ENCODE peak calls at places on chromosomes 7 and 10, in six cellular contexts. Y, F, G, B, E and X are unnamed samples. For H3K4me1, the result is how much of the 10 kb centered on the place peaks cover.

GRCh38 chr7:18177815-18178660 is 150.4 kb upstream of the PRPS1L1 start:
- DNase-seq in G (no peak), Y (no peak), E (no peak), B (no peak), F (peak), X (no peak)

GRCh38 chr7:22759721-22760120 is 32.7 kb downstream of the IL6 start:
- DNase-seq in E (no peak), F (peak), Y (no peak), B (no peak), G (no peak), X (no peak)

GRCh38 chr7:25752967-25753791 is 398.8 kb upstream of the NFE2L3 start:
- DNase-seq in F (no peak), Y (peak), G (no peak), B (no peak), E (no peak), X (peak)

GRCh38 chr7:901388-902154 is 25.2 kb downstream of the GET4 start:
- DNase-seq in E (peak), Y (peak), F (peak), G (peak), B (peak), X (peak)

GRCh38 chr7:137986252-137987010 is 15.5 kb downstream of the CREB3L2 start:
- DNase-seq in Y (no peak), F (peak), G (no peak), E (no peak), B (peak), X (no peak)

GRCh38 chr10:121217331-121217730 is 366.2 kb downstream of the WDR11 start:
- DNase-seq in F (no peak), G (no peak), E (no peak), B (no peak), Y (no peak), X (no peak)

GRCh38 chr7:36487756-36488336 is 98.2 kb downstream of the ANLN start:
- DNase-seq in G (peak), F (peak), Y (peak), B (no peak), E (no peak), X (no peak)

GRCh38 chr10:66980276-66980675 is 54.4 kb downstream of the LRRTM3 start:
- DNase-seq in E (no peak), B (no peak), G (no peak), Y (no peak), F (no peak), X (no peak)

GRCh38 chr10:13660545-13660920 is 73.8 kb downstream of the PRPF18 start:
- DNase-seq in Y (no peak), B (no peak), F (no peak), G (no peak), E (no peak), X (no peak)

GRCh38 chr7:125599387-125599786 is 669.8 kb upstream of the POT1 start:
- DNase-seq in G (no peak), E (no peak), F (no peak), B (no peak), Y (peak), X (no peak)

GRCh38 chr10:48620719-48621118 is 15.8 kb upstream of the ARHGAP22 start:
- DNase-seq in B (no peak), G (no peak), E (no peak), Y (no peak), F (no peak), X (no peak)

GRCh38 chr7:67809586-67809985 is 813.0 kb downstream of the TYW1 start:
- DNase-seq in B (no peak), F (no peak), E (no peak), Y (no peak), G (no peak), X (no peak)

GRCh38 chr10:132518572-132519381 is 18.8 kb upstream of the INPP5A start:
- DNase-seq in E (peak), G (peak), F (no peak), Y (peak), B (peak), X (peak)

GRCh38 chr10:34853357-34853756 is 38.3 kb upstream of the PARD3 start:
- DNase-seq in B (no peak), E (no peak), F (no peak), G (no peak), Y (no peak), X (no peak)

GRCh38 chr7:84248267-84248666 is 53.7 kb upstream of the SEMA3A start:
- DNase-seq in B (no peak), Y (no peak), E (no peak), F (peak), G (no peak), X (no peak)

GRCh38 chr7:98870071-98870651 is 347 bp upstream of the TMEM130 start:
- DNase-seq in E (peak), B (peak), F (peak), Y (peak), G (peak), X (peak)

GRCh38 chr7:157007470-157008066 is 2.9 kb downstream of the MNX1 start:
- DNase-seq in B (no peak), E (no peak), F (no peak), G (peak), Y (peak), X (peak)

GRCh38 chr7:157004839-157005455 is 5.5 kb downstream of the MNX1 start:
- DNase-seq in F (no peak), E (no peak), Y (no peak), B (no peak), G (peak), X (peak)

GRCh38 chr7:157006829-157007469 is 3.5 kb downstream of the MNX1 start:
- DNase-seq in E (no peak), Y (no peak), B (no peak), G (peak), F (no peak), X (no peak)

GRCh38 chr7:157005456-157006204 is 4.8 kb downstream of the MNX1 start:
- DNase-seq in G (peak), E (no peak), F (no peak), B (no peak), Y (peak), X (no peak)

DNA sequence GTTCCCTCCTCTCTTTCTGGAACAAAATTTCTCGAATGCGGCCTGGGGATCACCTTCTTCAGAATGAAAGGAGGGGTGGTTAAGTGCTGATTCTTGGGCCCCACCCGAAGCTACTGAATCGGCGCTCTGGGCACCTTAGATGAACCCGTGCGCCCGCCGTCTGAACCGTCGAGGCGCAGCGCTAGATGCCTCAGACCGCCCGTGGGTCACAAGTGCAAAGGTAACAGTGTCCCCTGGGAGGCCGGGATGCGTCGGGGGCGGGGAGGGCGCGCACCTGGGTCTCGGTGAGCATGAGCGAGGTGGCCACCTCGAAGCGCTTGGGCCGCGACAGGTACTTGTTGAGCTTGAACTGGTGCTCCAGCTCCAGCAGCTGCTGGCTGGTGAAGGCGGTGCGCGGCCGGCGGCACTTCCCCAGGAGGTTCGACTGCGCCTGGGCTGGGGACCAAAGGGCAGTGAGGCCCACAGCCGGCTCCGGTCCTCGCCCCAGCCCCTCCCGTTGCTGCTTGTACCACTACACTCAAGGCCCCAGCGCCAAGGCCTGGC is 4.2 kb downstream of the MNX1 start:
- DNase-seq in B (no peak), G (peak), E (no peak), Y (peak), F (no peak), X (no peak)
- H3K4me1 ChIP-seq in B (under half), G (under half), E (under half), Y (under half), F (under half), X (half or more)

DNA sequence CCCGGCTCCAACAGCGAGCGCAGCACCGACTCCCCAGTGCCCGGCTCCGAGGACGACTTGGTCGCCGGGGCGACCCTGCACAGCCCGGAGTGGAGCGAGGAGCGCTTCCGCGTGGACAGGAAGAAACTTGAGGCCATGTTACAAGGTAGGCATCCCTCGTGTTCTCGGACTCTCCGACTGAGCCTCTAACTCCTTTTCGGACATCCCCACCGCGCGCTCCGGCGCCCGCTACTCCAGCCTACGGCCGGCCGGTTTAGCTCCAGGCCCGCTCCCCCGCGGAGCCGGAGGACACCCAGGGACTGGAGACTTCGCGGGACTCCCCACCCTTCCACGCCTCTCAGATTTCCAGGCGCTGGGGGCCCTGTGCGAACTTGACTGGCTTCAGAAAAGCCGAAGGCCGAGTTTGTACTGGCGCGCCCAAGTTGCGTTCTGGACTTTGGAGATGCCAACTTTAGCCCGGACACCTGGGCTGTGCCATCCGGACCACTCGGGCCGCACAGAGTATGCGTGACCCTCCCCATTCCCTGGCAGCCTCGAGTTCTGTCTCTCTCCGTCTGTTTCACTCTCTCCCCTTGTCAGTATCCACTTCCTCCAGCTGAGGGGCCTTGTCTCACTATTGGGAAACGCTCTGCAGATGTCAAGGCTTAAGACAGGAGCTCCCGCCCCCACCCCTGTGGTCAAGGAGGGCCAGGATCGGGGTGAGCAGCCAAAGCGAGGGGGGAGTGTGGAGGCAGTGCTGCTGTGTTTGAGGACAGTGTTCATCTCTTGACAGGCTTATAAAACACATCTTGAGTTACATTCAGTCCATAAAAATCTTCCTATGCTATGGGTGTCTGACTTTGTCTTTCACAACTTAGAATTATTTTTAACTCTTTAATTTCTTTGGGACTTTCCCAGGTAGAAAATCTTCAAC is 773 bp downstream of the BICC1 start:
- DNase-seq in E (peak), B (peak), F (peak), Y (peak), G (peak), X (peak)
- H3K27ac ChIP-seq in E (peak), B (peak), F (peak), Y (no peak), G (peak), X (peak)

DNA sequence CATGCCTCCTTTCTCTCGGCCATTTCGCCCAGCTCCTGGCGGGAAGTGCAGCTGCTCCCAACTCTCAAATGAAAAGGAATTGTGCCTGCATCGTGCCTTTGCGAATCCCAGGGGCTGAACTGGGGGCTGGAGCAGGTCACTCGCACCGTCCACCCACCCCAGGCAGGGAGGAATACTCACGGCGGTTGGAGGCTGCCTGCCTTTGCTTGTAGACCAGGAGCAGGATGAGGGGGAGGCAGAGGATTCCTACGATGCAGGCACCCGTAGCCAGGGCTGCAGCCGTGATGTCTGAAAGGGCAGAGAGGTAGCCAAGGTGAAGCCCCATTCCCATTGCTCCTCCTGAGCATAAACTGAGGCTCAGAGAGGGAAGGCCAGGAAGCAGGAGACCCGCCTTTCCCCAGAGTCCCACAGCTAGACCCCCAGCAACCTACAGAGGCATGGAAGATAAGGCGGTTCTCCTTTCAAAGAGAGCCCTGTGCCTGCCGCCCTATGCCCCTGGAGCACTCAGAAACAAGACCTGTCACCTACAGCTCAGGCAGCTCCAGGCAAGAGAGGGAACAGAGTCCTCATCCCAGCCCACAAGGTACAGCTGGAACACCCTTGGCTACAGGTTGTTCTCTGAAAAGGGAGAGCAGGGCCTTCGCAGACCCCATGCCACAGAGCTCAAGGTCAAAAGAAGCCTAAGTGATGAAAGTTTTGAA is 18.0 kb downstream of the VSIR start:
- DNase-seq in Y (no peak), G (no peak), E (peak), F (no peak), B (no peak), X (no peak)
- H3K4me3 ChIP-seq in Y (no peak), G (no peak), E (no peak), F (no peak), B (no peak), X (no peak)

DNA sequence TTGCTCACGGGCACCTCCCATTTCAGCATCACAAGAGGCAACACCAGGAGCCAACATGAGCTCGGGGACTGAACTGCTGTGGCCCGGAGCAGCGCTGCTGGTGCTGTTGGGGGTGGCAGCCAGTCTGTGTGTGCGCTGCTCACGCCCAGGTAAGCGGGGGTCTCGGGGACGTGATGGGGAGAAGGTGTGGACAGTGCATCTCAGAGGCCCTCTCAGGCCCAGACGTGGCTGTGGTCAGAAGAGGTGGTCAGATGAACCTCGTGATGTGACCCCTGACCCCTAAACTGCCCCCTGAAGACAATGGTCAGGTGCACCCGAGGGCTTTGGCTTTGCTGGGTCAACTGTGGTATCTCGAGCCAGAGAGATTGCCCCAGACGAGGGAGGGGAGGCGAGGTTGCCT is 6.1 kb downstream of the LAT2 start:
- DNase-seq in B (no peak), G (no peak), F (no peak), Y (no peak), E (no peak), X (no peak)
- H3K4me1 ChIP-seq in B (under half), G (under half), F (under half), Y (under half), E (under half), X (under half)

GRCh38 chr7:107746006-107746405 is 2.1 kb downstream of the CBLL1 start:
- DNase-seq in G (no peak), F (no peak), Y (no peak), B (no peak), E (no peak), X (no peak)
- H3K27ac ChIP-seq in G (no peak), F (no peak), Y (no peak), B (no peak), E (no peak), X (no peak)